ENCODE peak calls at places on chromosome 11, in five cellular contexts. P, H, C, D and W are unnamed samples.

GRCh38 chr11:125429174-125429707 is 66.8 kb downstream of the FEZ1 start:
- DNase-seq in D (no peak), H (peak), C (no peak), P (peak), W (no peak)

GRCh38 chr11:35549787-35550186 is 24.4 kb upstream of the PAMR1 start:
- DNase-seq in D (no peak), H (no peak), C (peak), P (peak), W (peak)

GRCh38 chr11:13338437-13339069 is 61.0 kb downstream of the BMAL1 start:
- DNase-seq in C (no peak), D (no peak), H (no peak), P (no peak), W (peak)

GRCh38 chr11:3121416-3121815 is 43.7 kb downstream of the OSBPL5 start:
- DNase-seq in H (no peak), D (peak), C (no peak), P (no peak), W (no peak)

GRCh38 chr11:117950320-117950719 is 21.1 kb upstream of the TMPRSS13 start:
- DNase-seq in D (no peak), P (no peak), H (no peak), C (no peak), W (no peak)

GRCh38 chr11:102604011-102604410 is 21.1 kb downstream of the MMP20 start:
- DNase-seq in P (no peak), C (no peak), H (no peak), D (no peak), W (no peak)

GRCh38 chr11:28346721-28347120 is 238.5 kb downstream of the METTL15 start:
- DNase-seq in P (peak), C (no peak), H (no peak), D (no peak), W (no peak)

GRCh38 chr11:29449280-29450074 is 567.4 kb downstream of the KCNA4 start:
- DNase-seq in H (no peak), C (no peak), P (peak), D (no peak), W (no peak)

GRCh38 chr11:2803186-2804057 is 82.2 kb downstream of the CDKN1C start:
- DNase-seq in D (peak), H (no peak), C (no peak), P (no peak), W (no peak)

GRCh38 chr11:134261626-134262488 is 8.5 kb downstream of the ACAD8 start:
- DNase-seq in D (no peak), H (peak), C (no peak), P (no peak), W (no peak)

GRCh38 chr11:119218141-119218878 is 12.2 kb downstream of the CBL start:
- DNase-seq in D (no peak), C (peak), P (peak), H (no peak), W (peak)

GRCh38 chr11:91178366-91178765 is 955.5 kb upstream of the CHORDC1 start:
- DNase-seq in H (no peak), P (no peak), D (no peak), C (no peak), W (no peak)

GRCh38 chr11:64654958-64655541 is 64.0 kb downstream of the SLC22A12 start:
- DNase-seq in C (no peak), H (no peak), D (peak), P (no peak), W (no peak)

GRCh38 chr11:25794804-25795203 is 537.1 kb upstream of the ANO3 start:
- DNase-seq in C (no peak), D (no peak), P (no peak), H (no peak), W (no peak)

GRCh38 chr11:75142714-75143419 is 8.0 kb upstream of the SLCO2B1 start:
- DNase-seq in D (peak), C (peak), P (peak), H (peak), W (peak)

GRCh38 chr11:23727821-23728220 is 769.0 kb upstream of the LUZP2 start:
- DNase-seq in D (no peak), C (peak), H (no peak), P (peak), W (no peak)

GRCh38 chr11:60763692-60764369 is 7.2 kb downstream of the MS4A15 start:
- DNase-seq in C (no peak), P (no peak), H (peak), D (no peak), W (no peak)

GRCh38 chr11:3823303-3823702 is 14.9 kb downstream of the PGAP2 start:
- DNase-seq in P (peak), H (no peak), D (no peak), C (no peak), W (peak)

DNA sequence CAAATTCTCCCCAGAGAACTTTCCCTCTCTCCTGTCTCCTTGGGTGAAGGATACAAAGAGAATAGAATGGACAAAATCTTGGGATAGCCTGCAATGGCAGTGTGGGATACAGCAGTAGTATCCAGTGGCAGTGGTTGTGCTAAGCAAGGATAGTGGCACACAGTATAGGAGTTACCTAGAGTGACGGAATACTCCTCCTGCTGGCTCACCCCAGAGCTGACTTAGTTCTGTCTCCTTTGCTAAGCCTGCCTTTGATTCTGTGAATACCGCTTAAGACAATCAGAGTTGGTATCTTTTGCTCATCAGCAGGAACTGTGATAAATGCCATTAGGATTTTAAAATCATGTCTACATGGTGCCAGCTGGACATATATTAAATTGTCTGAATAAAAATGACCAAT is 404.3 kb downstream of the JRKL start:
- DNase-seq in H (peak), D (no peak), C (no peak), P (no peak), W (no peak)
- TF ChIP-seq CTCF in H (no peak), D (no peak), C (no peak), P (no peak), W (no peak)

DNA sequence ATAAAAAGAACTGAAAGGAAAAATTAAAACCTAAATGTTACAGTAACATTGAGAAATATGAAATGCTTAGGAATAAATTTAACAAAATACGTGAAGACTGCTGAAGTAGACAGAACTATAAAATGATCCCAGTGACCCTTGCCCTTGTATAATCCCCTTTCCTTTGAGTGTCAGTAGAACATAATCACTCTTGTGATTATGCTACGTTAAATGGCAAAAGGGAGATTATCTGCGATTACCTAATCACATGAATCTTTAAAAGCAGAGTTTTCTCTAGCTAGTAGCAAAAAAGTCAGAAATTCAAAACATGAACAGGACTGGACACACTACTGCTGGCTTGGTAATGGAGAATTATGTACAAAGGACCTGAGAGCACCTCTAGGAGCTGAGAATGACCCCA is 157.0 kb downstream of the ATG16L2 start:
- DNase-seq in H (no peak), D (no peak), C (no peak), P (no peak), W (no peak)
- TF ChIP-seq CTCF in H (no peak), D (no peak), C (no peak), P (no peak), W (no peak)

GRCh38 chr11:11946878-11947277 is 61.5 kb downstream of the DKK3 start:
- DNase-seq in C (no peak), D (no peak), P (peak), H (no peak), W (no peak)

GRCh38 chr11:11940551-11940950 is 67.9 kb downstream of the DKK3 start:
- DNase-seq in H (no peak), P (no peak), D (no peak), C (no peak), W (no peak)

GRCh38 chr11:11944444-11944843 is 64.0 kb downstream of the DKK3 start:
- DNase-seq in C (no peak), H (no peak), P (no peak), D (no peak), W (no peak)

GRCh38 chr11:11946180-11946579 is 62.2 kb downstream of the DKK3 start:
- DNase-seq in H (no peak), C (no peak), D (no peak), P (peak), W (no peak)

GRCh38 chr11:11942668-11943067 is 65.8 kb downstream of the DKK3 start:
- DNase-seq in H (no peak), P (no peak), D (no peak), C (no peak), W (no peak)
- TF ChIP-seq CTCF in H (no peak), P (no peak), D (no peak), C (no peak), W (no peak)

DNA sequence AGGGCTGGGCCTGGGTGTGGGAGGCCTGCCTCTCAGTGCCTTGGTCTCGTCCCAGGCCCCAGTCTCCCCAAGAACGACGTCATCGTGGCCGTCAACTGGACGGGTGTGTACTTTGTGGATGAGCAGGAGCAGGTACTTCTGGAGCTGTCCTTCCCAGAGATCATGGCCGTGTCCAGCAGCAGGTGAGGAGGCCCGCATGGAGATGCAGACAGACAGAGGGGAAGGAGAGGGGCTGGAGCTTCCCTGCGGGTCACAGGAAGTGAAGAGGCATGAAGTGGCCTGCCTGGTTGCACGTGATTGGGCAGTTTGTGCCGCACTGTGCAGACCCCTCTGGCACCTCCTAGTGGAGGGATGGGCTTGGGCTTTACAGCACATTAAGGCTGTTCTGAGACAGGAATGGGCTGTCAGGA is 70.4 kb downstream of the MYO7A start:
- DNase-seq in H (peak), D (peak), P (no peak), C (no peak), W (no peak)
- TF ChIP-seq CTCF in H (peak), D (no peak), P (peak), C (peak), W (peak)

DNA sequence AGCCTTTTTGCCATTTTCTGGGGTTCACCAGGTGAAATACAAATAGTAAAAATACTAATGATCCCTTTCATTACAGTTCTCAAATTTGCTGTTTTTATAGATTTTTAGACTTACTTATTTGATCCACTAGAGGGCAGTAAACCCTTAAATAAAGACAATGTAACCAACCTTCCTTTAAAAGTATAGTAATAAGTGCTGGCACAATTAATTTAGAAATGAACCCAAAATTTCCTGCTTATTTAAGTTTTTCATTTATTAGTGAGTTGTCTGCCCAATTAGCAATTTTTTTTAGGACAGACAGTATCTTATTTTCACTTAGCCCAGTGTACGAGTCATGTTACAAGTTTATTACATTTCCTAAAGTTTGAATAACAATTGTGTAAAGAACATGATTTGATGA is 4.7 kb downstream of the DDIAS start:
- DNase-seq in P (peak), C (no peak), D (no peak), H (no peak), W (no peak)
- TF ChIP-seq CTCF in P (peak), C (peak), D (no peak), H (peak), W (peak)

GRCh38 chr11:131609317-131609716 is 238.9 kb downstream of the NTM start:
- DNase-seq in P (peak), D (no peak), H (no peak), C (peak), W (peak)

GRCh38 chr11:131609921-131610320 is 239.5 kb downstream of the NTM start:
- DNase-seq in P (peak), H (no peak), C (no peak), D (no peak), W (no peak)

GRCh38 chr11:131614514-131615085 is 244.2 kb downstream of the NTM start:
- DNase-seq in H (no peak), D (no peak), P (no peak), C (no peak), W (no peak)

GRCh38 chr11:131615611-131616010 is 245.2 kb downstream of the NTM start:
- DNase-seq in C (no peak), D (no peak), H (no peak), P (peak), W (no peak)

DNA sequence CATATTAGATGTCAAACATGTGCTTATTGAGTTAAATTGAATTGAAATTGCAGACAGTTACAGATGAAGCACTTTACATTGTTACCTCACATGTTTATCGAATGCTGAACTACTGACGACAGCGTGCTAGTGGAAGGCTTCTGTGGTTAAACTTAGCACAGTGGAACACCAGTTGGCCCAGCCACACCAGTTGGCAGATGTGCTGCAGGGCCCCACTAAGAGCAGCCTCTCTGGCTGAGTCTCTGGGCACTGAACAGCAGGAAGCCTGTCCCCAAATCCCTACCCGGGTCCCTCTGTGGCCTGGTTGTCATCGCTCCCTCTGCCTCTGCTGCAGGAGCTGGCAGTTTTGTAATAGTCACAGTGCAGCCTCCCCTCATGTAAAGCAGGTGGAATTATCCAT is 242.2 kb downstream of the NTM start:
- DNase-seq in D (no peak), P (peak), H (no peak), C (no peak), W (no peak)
- TF ChIP-seq CTCF in D (no peak), P (no peak), H (no peak), C (no peak), W (no peak)

GRCh38 chr11:76799061-76799804 is 16.1 kb downstream of the TSKU start:
- DNase-seq in H (peak), C (no peak), P (peak), D (peak), W (no peak)
- TF ChIP-seq CTCF in H (peak), C (peak), P (peak), D (peak), W (peak)